ENCODE peak calls at places on chromosome 13, in four cellular contexts. One of them, this sample, is unnamed.

GRCh38 chr13:47678201-47678963 is 322.7 kb downstream of the SUCLA2 start:
- DNase-seq in psoas muscle: no peak
- DNase-seq in cardiac muscle cell: no peak
- DNase-seq in retinal pigment epithelial cell: no peak
- DNase-seq in this sample: no peak

GRCh38 chr13:112370311-112370710 is 5.8 kb upstream of the SPACA7 start:
- DNase-seq in psoas muscle: no peak
- DNase-seq in cardiac muscle cell: no peak
- DNase-seq in retinal pigment epithelial cell: no peak
- DNase-seq in this sample: no peak

GRCh38 chr13:99956473-99957349 is 14.9 kb downstream of the ZIC5 start:
- DNase-seq in psoas muscle: no peak
- DNase-seq in cardiac muscle cell: no peak
- DNase-seq in retinal pigment epithelial cell: no peak
- DNase-seq in this sample: no peak

GRCh38 chr13:73060251-73061160 is 1.7 kb downstream of the KLF5 start:
- DNase-seq in psoas muscle: peak
- DNase-seq in cardiac muscle cell: peak
- DNase-seq in retinal pigment epithelial cell: no peak
- DNase-seq in this sample: peak

GRCh38 chr13:94413545-94413944 is 65.9 kb downstream of the DCT start:
- DNase-seq in psoas muscle: no peak
- DNase-seq in cardiac muscle cell: no peak
- DNase-seq in retinal pigment epithelial cell: no peak
- DNase-seq in this sample: no peak

GRCh38 chr13:109281823-109282239 is 504.6 kb downstream of the IRS2 start:
- DNase-seq in psoas muscle: peak
- DNase-seq in cardiac muscle cell: no peak
- DNase-seq in retinal pigment epithelial cell: no peak
- DNase-seq in this sample: no peak

GRCh38 chr13:98014766-98015165 is 61.3 kb downstream of the IPO5 start:
- DNase-seq in psoas muscle: no peak
- DNase-seq in cardiac muscle cell: peak
- DNase-seq in retinal pigment epithelial cell: no peak
- DNase-seq in this sample: no peak

GRCh38 chr13:98267080-98267912 is 90.2 kb upstream of the RNF113B start:
- DNase-seq in psoas muscle: no peak
- DNase-seq in cardiac muscle cell: peak
- DNase-seq in retinal pigment epithelial cell: no peak
- DNase-seq in this sample: peak

GRCh38 chr13:93603043-93603442 is 376.4 kb downstream of the GPC6 start:
- DNase-seq in psoas muscle: no peak
- DNase-seq in cardiac muscle cell: peak
- DNase-seq in retinal pigment epithelial cell: peak
- DNase-seq in this sample: no peak

GRCh38 chr13:79512950-79513349 is 32.0 kb downstream of the NDFIP2 start:
- DNase-seq in psoas muscle: no peak
- DNase-seq in cardiac muscle cell: no peak
- DNase-seq in retinal pigment epithelial cell: no peak
- DNase-seq in this sample: no peak

GRCh38 chr13:58531614-58532013 is 900.1 kb downstream of the PCDH17 start:
- DNase-seq in psoas muscle: no peak
- DNase-seq in cardiac muscle cell: no peak
- DNase-seq in retinal pigment epithelial cell: no peak
- DNase-seq in this sample: no peak

GRCh38 chr13:33349996-33350826 is 64.7 kb upstream of the STARD13 start:
- DNase-seq in psoas muscle: peak
- DNase-seq in cardiac muscle cell: peak
- DNase-seq in retinal pigment epithelial cell: no peak
- DNase-seq in this sample: no peak

GRCh38 chr13:33352520-33352919 is 67.0 kb upstream of the STARD13 start:
- DNase-seq in psoas muscle: peak
- DNase-seq in cardiac muscle cell: no peak
- DNase-seq in retinal pigment epithelial cell: no peak
- DNase-seq in this sample: no peak

GRCh38 chr13:33349314-33349995 is 63.9 kb upstream of the STARD13 start:
- DNase-seq in psoas muscle: peak
- DNase-seq in cardiac muscle cell: no peak
- DNase-seq in retinal pigment epithelial cell: no peak
- DNase-seq in this sample: no peak

GRCh38 chr13:33352023-33352422 is 66.5 kb upstream of the STARD13 start:
- DNase-seq in psoas muscle: no peak
- DNase-seq in cardiac muscle cell: no peak
- DNase-seq in retinal pigment epithelial cell: peak
- DNase-seq in this sample: no peak

DNA sequence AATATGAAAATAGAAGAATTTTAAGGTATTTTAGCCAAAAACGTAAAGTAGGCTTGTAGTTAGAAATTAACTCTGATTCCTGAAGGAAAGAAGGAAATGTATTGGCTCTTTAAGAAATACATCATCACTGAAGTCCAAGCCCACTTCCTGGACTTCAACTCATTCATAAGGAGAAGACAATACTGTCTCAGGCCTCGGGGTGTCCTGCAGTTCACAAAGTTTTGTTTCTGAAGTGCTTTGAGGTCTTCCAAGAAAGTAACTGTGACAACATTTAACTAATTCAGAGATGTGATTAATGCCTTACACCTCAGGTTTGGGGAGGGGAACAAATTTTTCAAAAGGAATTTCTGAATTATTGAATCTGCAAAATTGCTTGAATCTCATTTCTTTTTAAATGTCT is 65.8 kb upstream of the STARD13 start:
- DNase-seq in psoas muscle: no peak
- DNase-seq in cardiac muscle cell: peak
- DNase-seq in retinal pigment epithelial cell: no peak
- DNase-seq in this sample: no peak
- TF ChIP-seq CTCF in psoas muscle: no peak
- TF ChIP-seq CTCF in cardiac muscle cell: peak
- TF ChIP-seq CTCF in retinal pigment epithelial cell: no peak
- TF ChIP-seq CTCF in this sample: no peak

GRCh38 chr13:29255567-29255966 is 339.9 kb downstream of the SLC7A1 start:
- DNase-seq in psoas muscle: no peak
- DNase-seq in cardiac muscle cell: no peak
- DNase-seq in retinal pigment epithelial cell: no peak
- DNase-seq in this sample: no peak

GRCh38 chr13:29266261-29266660 is 329.2 kb downstream of the SLC7A1 start:
- DNase-seq in psoas muscle: no peak
- DNase-seq in cardiac muscle cell: no peak
- DNase-seq in retinal pigment epithelial cell: no peak
- DNase-seq in this sample: no peak

GRCh38 chr13:29254971-29255370 is 340.5 kb downstream of the SLC7A1 start:
- DNase-seq in psoas muscle: no peak
- DNase-seq in cardiac muscle cell: no peak
- DNase-seq in retinal pigment epithelial cell: no peak
- DNase-seq in this sample: no peak

DNA sequence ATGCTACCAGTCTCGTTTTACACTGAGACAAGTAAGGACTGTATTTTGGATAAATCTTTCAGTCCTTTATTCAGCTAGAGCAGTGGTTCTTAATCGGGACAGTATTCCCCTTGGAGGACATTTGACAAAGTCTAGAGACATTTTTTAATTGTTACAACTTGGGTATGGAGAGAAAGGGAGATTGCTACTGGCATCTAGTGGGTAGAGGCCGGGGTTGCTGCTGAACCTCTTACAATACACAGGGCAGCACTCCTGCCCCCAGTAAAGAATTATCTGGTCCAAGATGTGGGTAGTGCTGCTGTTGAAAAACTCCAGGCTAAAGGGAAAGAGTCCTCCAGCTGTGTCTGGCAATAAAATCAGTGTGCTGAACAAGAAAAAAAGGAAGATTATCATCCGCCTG is 334.8 kb downstream of the SLC7A1 start:
- DNase-seq in psoas muscle: no peak
- DNase-seq in cardiac muscle cell: no peak
- DNase-seq in retinal pigment epithelial cell: no peak
- DNase-seq in this sample: peak
- TF ChIP-seq CTCF in psoas muscle: no peak
- TF ChIP-seq CTCF in cardiac muscle cell: no peak
- TF ChIP-seq CTCF in retinal pigment epithelial cell: no peak
- TF ChIP-seq CTCF in this sample: peak

GRCh38 chr13:106036870-106037269 is 498.6 kb downstream of the EFNB2 start:
- DNase-seq in psoas muscle: no peak
- DNase-seq in cardiac muscle cell: no peak
- DNase-seq in retinal pigment epithelial cell: no peak
- DNase-seq in this sample: no peak
- TF ChIP-seq CTCF in psoas muscle: no peak
- TF ChIP-seq CTCF in cardiac muscle cell: no peak
- TF ChIP-seq CTCF in retinal pigment epithelial cell: peak
- TF ChIP-seq CTCF in this sample: no peak

DNA sequence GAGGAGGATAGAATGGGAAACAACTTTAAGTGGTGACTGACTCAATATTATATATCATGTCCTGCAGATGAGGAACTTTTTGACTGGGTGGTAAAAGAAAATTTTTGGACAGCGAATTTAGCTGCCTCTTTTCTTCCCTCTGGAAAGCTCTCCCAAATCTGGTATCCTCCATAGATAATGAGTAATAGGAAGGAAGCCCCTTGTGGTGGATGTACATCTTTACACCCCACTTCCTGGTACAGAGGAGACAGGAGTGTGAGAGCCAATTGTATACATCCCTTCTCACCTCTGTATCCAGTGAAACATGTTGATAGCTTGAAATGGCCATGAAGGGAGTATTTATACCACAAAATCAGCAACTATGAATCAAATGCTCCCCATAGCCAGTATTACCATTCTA is 17.2 kb upstream of the TDRD3 start:
- DNase-seq in psoas muscle: no peak
- DNase-seq in cardiac muscle cell: no peak
- DNase-seq in retinal pigment epithelial cell: no peak
- DNase-seq in this sample: no peak
- TF ChIP-seq CTCF in psoas muscle: no peak
- TF ChIP-seq CTCF in cardiac muscle cell: peak
- TF ChIP-seq CTCF in retinal pigment epithelial cell: peak
- TF ChIP-seq CTCF in this sample: no peak